ENCODE peak calls at places on chromosomes 13 and 19, in five cellular contexts. D is ovary, N is right lobe of liver, K is tibial nerve, F is suprapubic skin. V is an unnamed sample.

GRCh38 chr19:49684251-49684982 is 5.0 kb upstream of the ADM5 start:
- DNase-seq in K (no peak), N (no peak), F (no peak), D (peak; percentile 40), V (no peak)

GRCh38 chr19:4456843-4457653 is 546 bp downstream of the UBXN6 start:
- DNase-seq in D (no peak), F (peak; percentile 84), N (no peak), K (peak; percentile 28), V (peak; percentile 35)

GRCh38 chr19:28836366-28836765 is 376.6 kb downstream of the UQCRFS1 start:
- DNase-seq in N (no peak), D (no peak), F (no peak), K (no peak), V (no peak)

GRCh38 chr13:109293166-109293565 is 493.2 kb downstream of the IRS2 start:
- DNase-seq in N (no peak), D (no peak), K (no peak), F (no peak), V (no peak)

GRCh38 chr13:108427355-108427754 is 157.8 kb downstream of the TNFSF13B start:
- DNase-seq in D (no peak), F (no peak), K (no peak), N (no peak), V (no peak)

GRCh38 chr19:33778089-33778791 is 18.4 kb upstream of the KCTD15 start:
- DNase-seq in D (peak; percentile 92), K (peak; percentile 54), F (peak; percentile 79), N (peak; percentile 89), V (peak; percentile 46)

GRCh38 chr19:10517361-10517759 is at the start of gene S1PR5:
- DNase-seq in N (no peak), K (no peak), D (no peak), F (no peak), V (no peak)

GRCh38 chr19:51143486-51143885 is 1.4 kb downstream of the SIGLEC7 start:
- DNase-seq in K (no peak), D (no peak), N (no peak), F (no peak), V (no peak)

GRCh38 chr13:51243832-51244231 is 21.6 kb downstream of the FAM124A start:
- DNase-seq in K (no peak), N (no peak), D (no peak), F (no peak), V (no peak)

DNA sequence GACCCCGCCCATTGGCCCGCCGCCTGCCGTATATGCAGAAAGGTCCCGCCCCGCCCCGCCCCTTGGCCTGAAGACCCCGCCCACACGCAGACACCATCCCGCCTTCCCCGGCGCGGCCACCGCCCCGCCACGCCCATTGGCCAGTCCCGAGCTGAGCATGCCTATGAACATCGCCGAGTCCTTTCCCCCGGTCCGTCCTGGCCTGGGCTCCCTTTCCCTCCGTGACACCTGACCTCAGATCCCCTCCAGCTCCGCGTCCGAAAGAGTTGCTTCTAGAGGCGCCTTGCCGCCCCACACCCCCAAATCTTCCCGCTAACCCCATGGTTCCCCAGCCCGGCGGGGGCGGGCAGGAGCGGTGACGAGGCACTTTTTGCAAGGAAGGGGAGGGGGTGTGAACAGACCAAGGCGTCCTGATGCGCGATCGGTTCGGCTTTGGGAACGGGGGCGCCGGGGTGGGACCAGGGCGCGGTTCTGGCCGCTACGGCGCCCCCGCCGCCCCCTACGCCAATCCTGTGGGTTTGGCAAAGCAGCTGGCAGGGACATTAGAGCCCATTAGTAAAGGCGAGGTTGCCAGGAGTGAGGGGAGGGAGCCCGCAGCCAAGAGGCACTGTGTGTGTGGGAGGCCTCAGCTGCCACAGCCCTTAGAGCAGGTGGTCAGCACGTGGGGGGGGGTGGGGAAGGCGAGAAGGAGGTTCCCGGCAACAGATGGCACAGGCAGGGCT is 409 bp upstream of the NUMBL start:
- DNase-seq in D (peak; percentile 97), F (peak; percentile 97), N (peak; percentile 95), K (peak; percentile 97), V (peak; percentile 92)
- TF ChIP-seq POLR2A in D (peak; percentile 39), F (peak; percentile 13), N (no peak), K (no peak), V (peak; percentile 53)

GRCh38 chr13:64928704-64929499 is 2301.2 kb downstream of the PCDH9 start:
- DNase-seq in N (no peak), D (no peak), K (no peak), F (no peak), V (no peak)
- H3K9me3 ChIP-seq in N (no peaks in the 10 kb centered on the region), D (no peaks in the 10 kb centered on the region), K (no peaks in the 10 kb centered on the region), F (no peaks in the 10 kb centered on the region), V (no peaks in the 10 kb centered on the region)

DNA sequence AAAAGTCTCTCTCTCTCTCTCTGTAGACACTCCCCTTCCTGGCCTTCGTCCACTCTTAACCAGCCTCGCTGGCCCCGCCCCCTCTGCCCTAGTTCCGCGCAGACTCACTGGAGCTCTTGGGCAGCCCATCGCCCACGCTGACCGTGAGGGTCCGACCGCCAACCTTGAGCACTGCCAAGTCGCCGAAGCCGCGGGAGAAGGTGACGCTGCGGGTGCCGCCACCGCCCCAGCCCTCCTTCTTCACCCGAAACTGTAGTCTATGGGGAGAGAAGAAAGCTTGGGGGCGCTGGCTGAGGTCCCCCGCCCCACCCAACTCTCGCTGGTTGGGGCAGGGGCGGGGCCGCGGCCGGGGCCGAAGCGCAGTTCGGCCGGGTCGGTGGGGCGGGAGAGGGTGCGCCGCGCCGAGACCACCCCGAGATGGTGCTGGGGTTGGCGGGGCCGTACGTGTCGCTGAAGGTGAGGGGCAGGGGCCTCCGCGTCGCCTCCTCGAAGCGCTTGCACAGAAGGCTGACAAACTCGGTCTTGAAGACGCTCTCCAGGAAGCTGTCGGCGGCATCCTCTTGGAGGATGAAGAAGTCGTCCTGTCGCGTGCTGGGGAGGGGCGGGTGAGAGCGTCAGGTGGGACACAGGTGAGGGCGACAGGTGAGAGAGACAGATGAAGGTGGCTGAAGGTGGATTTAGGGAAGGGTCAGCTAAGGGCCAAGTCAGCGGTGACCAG is 12.5 kb upstream of the ZNF414 start:
- DNase-seq in N (peak; percentile 90), D (peak; percentile 96), K (peak; percentile 91), F (peak; percentile 93), V (peak; percentile 63)
- TF ChIP-seq POLR2A in N (no peak), D (peak; percentile 32), K (peak; percentile 41), F (no peak), V (no peak)

GRCh38 chr19:54805665-54806515 is 2.5 kb downstream of the KIR2DL4 start:
- DNase-seq in K (no peak), D (no peak), F (no peak), N (no peak), V (no peak)

GRCh38 chr19:54804101-54804500 is 691 bp downstream of the KIR2DL4 start:
- DNase-seq in N (no peak), K (no peak), D (no peak), F (no peak), V (no peak)

GRCh38 chr19:54806516-54806838 is 3.1 kb downstream of the KIR2DL4 start:
- DNase-seq in D (no peak), F (no peak), K (no peak), N (no peak), V (no peak)

GRCh38 chr19:54804571-54804970 is 1.2 kb downstream of the KIR2DL4 start:
- DNase-seq in N (no peak), D (no peak), F (no peak), K (no peak), V (no peak)

DNA sequence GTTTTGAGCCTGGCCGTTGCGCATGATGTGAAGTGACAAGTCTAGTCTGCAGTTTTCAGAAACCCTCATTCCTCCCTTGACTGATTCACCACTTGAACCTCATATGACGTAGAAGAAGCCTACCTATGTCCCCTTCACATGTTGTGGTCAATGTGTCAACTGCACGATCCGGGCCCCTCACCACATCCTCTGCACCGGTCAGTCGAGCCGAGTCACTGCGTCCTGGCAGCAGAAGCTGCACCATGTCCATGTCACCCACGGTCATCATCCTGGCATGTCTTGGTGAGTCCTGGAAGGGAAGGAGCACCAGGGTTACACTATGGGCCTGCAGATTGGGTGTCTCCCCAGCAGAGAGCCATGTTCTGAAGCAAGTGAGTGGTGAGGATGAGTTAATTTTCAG is at the start of gene KIR2DL4:
- DNase-seq in F (no peak), D (no peak), K (no peak), N (no peak), V (no peak)
- H3K9me3 ChIP-seq in F (no peaks in the 10 kb centered on the region), D (no peaks in the 10 kb centered on the region), K (no peaks in the 10 kb centered on the region), N (no peaks in the 10 kb centered on the region), V (no peaks in the 10 kb centered on the region)

GRCh38 chr19:54136864-54137113 is 773 bp upstream of the CNOT3 start:
- DNase-seq in F (no peak), N (no peak), D (no peak), K (no peak), V (no peak)
- TF ChIP-seq POLR2A in F (no peak), N (peak; percentile 83), D (no peak), K (no peak), V (no peak)

DNA sequence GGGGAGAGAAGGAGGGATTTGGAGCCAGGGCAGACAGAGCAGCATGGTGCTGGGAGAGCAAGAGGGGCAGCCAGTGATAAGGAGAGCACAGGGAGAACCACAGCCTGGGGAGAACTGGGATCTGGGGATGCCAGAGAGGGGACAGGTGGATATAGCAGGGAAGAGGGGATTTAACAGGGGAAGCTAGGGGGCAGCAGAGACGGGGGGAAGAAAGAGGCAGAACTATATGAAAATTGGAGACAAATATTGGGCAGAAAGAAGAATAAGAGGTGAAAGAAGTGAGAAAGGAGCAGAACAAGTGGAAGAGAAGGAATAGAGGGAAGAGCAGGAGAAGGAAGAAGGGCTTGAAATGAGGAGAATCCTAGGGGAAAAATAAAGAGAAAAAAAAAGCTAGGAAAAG is 6.5 kb upstream of the ZNF528 start:
- DNase-seq in N (no peak), K (no peak), D (no peak), F (no peak), V (no peak)
- H3K9me3 ChIP-seq in N (no peaks in the 10 kb centered on the region), K (no peaks in the 10 kb centered on the region), D (peaks cover 35% of the 10 kb centered on the region), F (peaks cover 49% of the 10 kb centered on the region), V (no peaks in the 10 kb centered on the region)

DNA sequence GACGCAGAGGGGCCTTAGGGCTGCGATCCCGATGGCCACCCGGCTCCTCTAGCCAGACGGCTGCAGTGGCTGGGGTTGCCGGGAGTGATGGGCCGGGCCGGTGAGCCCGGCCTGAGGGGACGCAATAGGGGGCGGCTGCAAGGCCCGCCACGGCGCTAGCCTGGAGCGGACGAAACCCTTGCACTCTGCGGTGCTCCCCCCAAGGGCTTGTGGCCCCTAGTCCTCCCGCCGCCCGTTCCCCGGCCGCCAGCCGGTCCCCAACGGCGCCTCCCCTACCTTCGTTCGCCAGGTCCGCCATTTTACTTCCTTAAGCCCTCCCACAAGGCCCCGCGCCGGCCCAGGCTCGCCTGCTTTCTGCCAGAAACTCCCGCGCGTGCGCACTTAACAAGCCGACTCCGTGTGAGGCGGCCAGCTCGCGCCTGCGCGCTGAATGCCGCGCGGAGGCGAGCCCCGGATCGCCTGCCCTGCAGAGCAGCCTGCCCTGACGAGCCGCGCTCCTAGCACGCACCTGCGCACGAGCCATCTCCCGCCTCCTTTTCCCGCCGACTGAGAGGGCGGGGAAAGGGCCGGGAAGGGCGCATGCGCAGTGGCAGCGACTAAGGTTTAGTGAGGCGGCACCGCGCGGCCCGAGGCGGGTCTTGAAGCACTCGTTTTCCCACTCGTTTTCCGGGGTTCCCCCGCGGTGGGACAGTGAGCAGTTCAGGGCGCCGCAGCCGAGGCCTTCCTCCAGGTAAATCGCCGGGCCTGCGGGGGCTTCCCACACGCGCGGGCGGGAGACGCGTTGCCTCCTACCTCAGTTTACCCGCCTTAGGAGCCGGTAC is at the start of gene RANBP3:
- DNase-seq in D (peak; percentile 99), K (peak; percentile 91), N (peak; percentile 100), F (peak; percentile 98), V (peak; percentile 99)
- TF ChIP-seq POLR2A in D (peak; percentile 24), K (peak; percentile 47), N (peak; percentile 75), F (peak; percentile 47), V (peak; percentile 49)